ENCODE peak calls at places on chromosome 12, in four cellular contexts. L is tibial artery; V is A549; A is CD8-positive, alpha-beta T cell. M is an unnamed sample. For H3K9me3 and H3K4me1, the result is how much of the 10 kb centered on the place peaks cover.

GRCh38 chr12:53791735-53792326 is 40.1 kb upstream of the CISTR start:
- DNase-seq in V (no peak), L (no peak), A (peak), M (peak)

GRCh38 chr12:20620311-20620710 is 74.8 kb upstream of the SLCO1C1 start:
- DNase-seq in V (no peak), L (no peak), A (no peak), M (no peak)

GRCh38 chr12:123264642-123265041 is 7.0 kb downstream of the CDK2AP1 start:
- DNase-seq in A (no peak), V (no peak), L (no peak), M (no peak)

GRCh38 chr12:28568083-28568482 is 377.8 kb downstream of the CCDC91 start:
- DNase-seq in L (peak), V (peak), A (no peak), M (no peak)

GRCh38 chr12:112163056-112163455 is 37.7 kb downstream of the TRAFD1 start:
- DNase-seq in L (no peak), A (no peak), V (no peak), M (no peak)

GRCh38 chr12:68975811-68976210 is 42.8 kb upstream of the CPM start:
- DNase-seq in A (no peak), V (no peak), L (no peak), M (no peak)

GRCh38 chr12:82090188-82090587 is 268.0 kb downstream of the CCDC59 start:
- DNase-seq in L (no peak), A (no peak), V (no peak), M (no peak)

GRCh38 chr12:87960557-87960956 is 68.6 kb downstream of the C12orf50 start:
- DNase-seq in L (no peak), V (no peak), A (no peak), M (no peak)

GRCh38 chr12:92370828-92371227 is 225.2 kb upstream of the BTG1 start:
- DNase-seq in A (no peak), L (no peak), V (no peak), M (no peak)

GRCh38 chr12:92365333-92365732 is 219.7 kb upstream of the BTG1 start:
- DNase-seq in L (no peak), V (no peak), A (no peak), M (no peak)

GRCh38 chr12:92365836-92366235 is 220.2 kb upstream of the BTG1 start:
- DNase-seq in L (no peak), V (no peak), A (no peak), M (no peak)

GRCh38 chr12:92369061-92369460 is 223.4 kb upstream of the BTG1 start:
- DNase-seq in L (no peak), V (no peak), A (no peak), M (no peak)

DNA sequence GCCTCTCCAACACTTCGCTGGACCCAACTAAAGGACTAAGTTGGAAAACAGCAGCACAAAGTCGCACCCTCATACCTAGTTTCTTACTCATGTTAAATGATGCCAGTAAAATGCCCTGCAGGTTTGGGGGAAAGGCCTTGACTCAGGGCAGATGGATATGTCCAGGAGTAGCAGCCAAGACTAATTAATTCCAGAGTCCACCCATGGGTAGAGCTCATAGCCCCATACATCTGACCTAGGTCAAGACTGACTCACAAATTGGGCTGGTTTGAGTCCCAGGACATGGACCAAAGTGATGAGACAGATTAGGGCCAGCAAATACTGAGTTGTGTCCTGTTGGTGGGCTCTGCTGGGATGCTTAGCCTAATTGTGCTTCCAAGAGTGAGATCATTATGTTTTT is 224.0 kb upstream of the BTG1 start:
- DNase-seq in A (no peak), V (no peak), L (no peak), M (no peak)
- H3K27ac ChIP-seq in A (no peak), V (no peak), L (no peak), M (no peak)

GRCh38 chr12:34402899-34403705 is 380.8 kb downstream of the ALG10 start:
- DNase-seq in L (peak), A (no peak), V (no peak), M (no peak)

GRCh38 chr12:34402228-34402898 is 380.1 kb downstream of the ALG10 start:
- DNase-seq in V (no peak), A (no peak), L (peak), M (no peak)

GRCh38 chr12:34400423-34400881 is 378.2 kb downstream of the ALG10 start:
- DNase-seq in A (no peak), L (peak), V (no peak), M (no peak)

GRCh38 chr12:34400986-34401658 is 378.8 kb downstream of the ALG10 start:
- DNase-seq in A (no peak), L (peak), V (no peak), M (no peak)

DNA sequence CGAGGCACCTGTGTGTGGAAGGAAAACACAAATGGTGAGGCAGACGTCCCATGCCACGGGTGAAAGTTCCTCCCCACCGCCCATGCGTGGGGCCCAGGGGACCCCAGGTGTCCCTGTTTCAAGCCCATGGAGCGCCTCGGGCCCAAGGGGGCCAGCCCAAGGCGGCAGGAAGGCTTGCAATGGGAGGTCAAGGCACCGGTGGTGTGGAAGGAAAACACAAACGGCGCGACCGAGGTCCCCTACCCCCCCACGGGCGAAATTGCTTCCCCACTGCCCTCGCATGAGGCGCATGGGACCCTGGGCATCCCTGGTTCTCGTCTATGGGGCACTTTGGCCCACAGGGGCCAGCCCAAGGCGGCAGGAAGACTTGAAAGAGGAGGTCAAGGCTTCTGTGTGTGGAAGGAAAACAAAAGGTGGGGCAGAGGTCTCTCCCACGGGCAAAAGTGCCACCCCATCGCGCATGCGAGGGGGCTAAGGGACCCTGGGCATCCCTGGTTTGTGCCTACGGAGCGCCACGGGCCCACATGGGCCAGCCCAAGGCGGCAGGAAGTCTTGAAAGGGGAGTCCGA is 379.4 kb downstream of the ALG10 start:
- DNase-seq in V (no peak), A (no peak), L (peak), M (no peak)
- H3K9me3 ChIP-seq in V (under half), A (under half), L (under half), M (under half)

GRCh38 chr12:8556748-8557147 is 16.0 kb upstream of the CLEC4E start:
- DNase-seq in L (no peak), A (no peak), V (no peak), M (no peak)
- H3K4me1 ChIP-seq in L (under half), A (under half), V (under half), M (under half)

GRCh38 chr12:131830335-131831020 is 2.3 kb downstream of the MMP17 start:
- DNase-seq in V (peak), L (peak), A (no peak), M (peak)
- H3K27ac ChIP-seq in V (peak), L (peak), A (no peak), M (no peak)

GRCh38 chr12:34406996-34407300 is 384.7 kb downstream of the ALG10 start:
- DNase-seq in A (no peak), V (no peak), L (no peak), M (no peak)
- H3K9me3 ChIP-seq in A (under half), V (under half), L (half or more), M (under half)

DNA sequence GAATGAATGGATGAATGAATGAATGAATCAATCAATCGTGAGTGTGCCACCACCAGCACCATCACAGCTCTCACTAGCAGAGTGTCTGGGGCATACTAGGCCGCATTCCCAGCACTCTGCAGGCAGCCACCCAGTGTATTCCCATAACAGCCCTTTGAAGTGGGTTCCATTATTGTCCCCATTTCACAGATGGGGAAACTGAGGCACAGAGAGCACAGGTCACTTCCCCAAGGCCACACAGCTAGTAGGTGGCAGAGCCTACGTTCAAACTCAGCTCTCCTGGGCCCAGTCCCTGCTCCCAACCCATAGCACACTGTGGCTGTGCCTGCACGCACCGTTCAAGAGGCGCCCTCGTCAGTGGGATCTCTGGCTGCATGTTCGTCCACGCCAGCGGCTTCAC is 88.1 kb downstream of the RFLNA start:
- DNase-seq in V (no peak), A (no peak), L (no peak), M (no peak)
- H3K4me1 ChIP-seq in V (half or more), A (under half), L (half or more), M (under half)

GRCh38 chr12:118358008-118358359 is 14.7 kb downstream of the TAOK3 start:
- DNase-seq in L (no peak), V (no peak), A (no peak), M (no peak)
- H3K27ac ChIP-seq in L (no peak), V (peak), A (no peak), M (no peak)

DNA sequence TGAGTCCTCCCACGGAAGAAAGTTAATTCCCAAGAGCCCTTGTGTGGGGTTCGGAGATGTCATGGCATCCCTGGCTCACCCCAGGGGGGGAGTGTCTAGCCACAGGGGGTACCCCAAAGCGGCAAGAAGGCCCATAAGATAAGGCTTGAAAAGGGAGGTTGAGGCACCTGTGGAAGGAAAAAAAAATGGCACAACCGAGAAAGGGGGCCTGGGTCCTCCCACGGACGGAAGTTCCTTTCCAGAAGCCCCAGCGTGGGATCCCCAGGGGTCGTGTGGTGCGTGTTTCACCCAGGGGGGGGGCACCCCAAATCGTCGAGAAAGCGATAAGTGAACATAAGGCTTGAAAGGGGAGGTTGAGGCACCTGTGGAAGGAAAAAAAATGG is 266.7 kb downstream of the ALG10 start:
- DNase-seq in A (no peak), V (no peak), L (no peak), M (no peak)
- H3K9me3 ChIP-seq in A (under half), V (under half), L (under half), M (under half)

GRCh38 chr12:121799842-121800693 is 3.7 kb upstream of the SETD1B start:
- DNase-seq in L (peak), A (peak), V (peak), M (peak)

GRCh38 chr12:121799175-121799841 is 4.5 kb upstream of the SETD1B start:
- DNase-seq in V (peak), A (no peak), L (peak), M (peak)

GRCh38 chr12:121796855-121797751 is 3.6 kb upstream of the RHOF start:
- DNase-seq in L (peak), A (no peak), V (peak), M (peak)

GRCh38 chr12:121798807-121799174 is 5.0 kb upstream of the SETD1B start:
- DNase-seq in A (no peak), L (no peak), V (no peak), M (no peak)

DNA sequence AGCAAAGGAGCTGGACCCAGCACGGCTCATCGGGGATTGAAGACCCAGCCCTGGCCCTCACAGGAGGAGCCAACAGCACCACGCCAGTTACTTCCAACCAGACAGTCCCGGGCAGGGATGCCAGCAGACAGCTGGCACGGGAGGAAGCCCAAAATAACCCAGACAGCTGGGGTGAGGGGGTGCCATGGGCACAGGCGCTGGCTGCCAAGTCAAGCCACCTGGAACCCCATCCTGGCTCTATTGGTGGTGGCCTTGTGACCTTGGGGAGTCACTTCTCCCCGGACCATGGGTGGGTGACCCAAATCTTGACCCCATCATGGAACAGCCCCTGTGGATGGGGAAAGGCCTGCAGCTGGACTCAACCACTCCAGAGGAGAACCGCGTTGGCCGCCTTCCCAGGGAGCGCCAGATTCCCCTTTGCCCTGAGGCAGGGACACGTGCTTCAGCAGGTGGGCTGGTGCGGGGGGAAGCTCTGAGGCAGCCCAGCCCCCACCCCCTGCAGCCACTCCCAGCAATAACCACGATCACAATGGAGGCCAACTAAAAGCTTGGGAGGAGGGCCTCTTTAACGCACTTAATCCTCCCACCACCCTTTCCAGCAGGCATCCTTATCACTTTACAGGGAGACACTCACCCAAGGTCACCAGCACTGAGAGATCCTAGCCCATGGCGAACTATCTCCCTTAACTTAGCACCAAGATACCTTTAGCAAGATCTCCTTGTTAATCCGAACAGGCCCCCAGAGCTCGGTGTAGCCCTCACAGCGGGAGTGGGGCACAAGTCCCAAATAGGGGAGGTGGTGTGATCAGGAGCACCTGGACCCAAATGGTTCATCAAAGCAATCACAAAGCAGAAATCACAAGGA is 4.7 kb upstream of the RHOF start:
- DNase-seq in V (no peak), L (peak), A (no peak), M (peak)
- H3K4me1 ChIP-seq in V (half or more), L (half or more), A (under half), M (under half)

M was measured in small intestine.